ENCODE peak calls at places on chromosomes 16 and 17, in five cellular contexts. C, M, J, X and P are unnamed samples.

GRCh38 chr16:30395992-30396560 is 856 bp downstream of the ZNF48 start:
- DNase-seq in C (no peak), M (no peak), J (no peak), X (no peak), P (no peak)

GRCh38 chr16:20114356-20114755 is 40.7 kb upstream of the GPR139 start:
- DNase-seq in C (no peak), M (peak), J (no peak), X (no peak), P (no peak)

GRCh38 chr16:19521471-19522368 is at the start of gene GDE1:
- DNase-seq in C (peak), M (peak), J (peak), X (peak), P (peak)

GRCh38 chr17:72121164-72122001 is 563 bp downstream of the SOX9 start:
- DNase-seq in C (peak), M (peak), J (peak), X (peak), P (peak)

GRCh38 chr16:57720142-57720575 is 15.4 kb upstream of the KATNB1 start:
- DNase-seq in C (peak), M (no peak), J (peak), X (no peak), P (peak)

GRCh38 chr17:82031303-82031884 is at the start of gene RAC3:
- DNase-seq in C (peak), M (no peak), J (no peak), X (no peak), P (peak)

GRCh38 chr17:55451203-55451641 is 29.6 kb upstream of the MMD start:
- DNase-seq in C (no peak), M (no peak), J (no peak), X (no peak), P (no peak)

GRCh38 chr17:19904412-19904811 is 36.7 kb upstream of the ULK2 start:
- DNase-seq in C (no peak), M (no peak), J (no peak), X (no peak), P (no peak)

GRCh38 chr16:48947371-48947713 is 334.3 kb downstream of the CBLN1 start:
- DNase-seq in C (no peak), M (no peak), J (no peak), X (no peak), P (no peak)

GRCh38 chr17:78075545-78075944 is 53.0 kb downstream of the TMC6 start:
- DNase-seq in C (no peak), M (no peak), J (no peak), X (no peak), P (no peak)

GRCh38 chr16:66359012-66359411 is 7.5 kb upstream of the CDH5 start:
- DNase-seq in C (no peak), M (no peak), J (no peak), X (no peak), P (no peak)

GRCh38 chr16:2224183-2224486 is 744 bp downstream of the E4F1 start:
- DNase-seq in C (no peak), M (no peak), J (no peak), X (no peak), P (peak)
- TF ChIP-seq CTCF in C (no peak), M (peak), J (no peak), X (no peak), P (no peak)

GRCh38 chr17:1109606-1110523 is 69.9 kb downstream of the ABR start:
- DNase-seq in C (no peak), M (no peak), J (peak), X (no peak), P (peak)
- TF ChIP-seq CTCF in C (no peak), M (no peak), J (no peak), X (no peak), P (no peak)

DNA sequence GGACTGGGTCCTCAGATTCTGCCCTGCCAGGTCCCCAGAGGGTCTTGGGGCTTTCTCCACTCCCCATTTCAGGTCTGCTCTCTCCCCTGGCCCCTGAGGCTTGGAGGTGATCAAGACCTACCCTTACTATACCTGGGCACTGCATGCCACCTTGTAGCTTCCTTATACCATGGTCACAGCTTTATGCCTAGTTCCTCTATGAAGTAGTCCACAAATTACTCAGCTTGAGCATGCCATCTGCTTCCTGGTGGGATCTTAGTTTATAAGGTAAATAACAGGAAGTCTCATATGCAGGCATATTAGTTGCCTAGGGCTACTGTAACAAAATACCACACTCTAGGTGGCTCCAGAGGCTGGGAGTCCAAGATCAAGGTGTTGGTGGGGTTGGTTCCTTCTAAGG is 11.0 kb upstream of the PMFBP1 start:
- DNase-seq in C (no peak), M (no peak), J (no peak), X (no peak), P (no peak)
- TF ChIP-seq CTCF in C (no peak), M (no peak), J (no peak), X (no peak), P (no peak)

GRCh38 chr17:41456206-41456605 is 11.0 kb downstream of the KRT32 start:
- DNase-seq in C (no peak), M (no peak), J (no peak), X (no peak), P (no peak)
- TF ChIP-seq CTCF in C (no peak), M (no peak), J (no peak), X (no peak), P (no peak)